ENCODE peak calls at places on chromosomes 12 and 14, in nine cellular contexts. A is hippocampal formation; G is NCI-H2029 treated with DMSO at 0.1 percent for 48 hours; Z is astrocyte of the spinal cord; R is cardiac fibroblast; T is activated T-helper 1 cell treated with Interleukin-2 at 50 U/mL for 16 hours; L is NCI-H524; I is GM12864; E is CD8-positive, alpha-beta T cell. D is an unnamed sample.

GRCh38 chr12:106863185-106863584 is 88.7 kb downstream of the RIC8B start:
- DNase-seq in A (no peak), G (no peak), Z (no peak), R (peak), T (no peak), L (peak), I (no peak), E (no peak), D (no peak)

GRCh38 chr14:55518391-55518790 is 61.6 kb upstream of the KTN1 start:
- DNase-seq in A (no peak), G (peak), Z (no peak), R (no peak), T (no peak), L (no peak), I (no peak), E (no peak), D (peak)

GRCh38 chr12:99386907-99387306 is 260.6 kb upstream of the GARIN6 start:
- DNase-seq in A (peak), G (no peak), Z (peak), R (peak), T (no peak), L (no peak), I (peak), E (no peak), D (peak)

GRCh38 chr14:98218213-98218612 is 1053.8 kb downstream of the BCL11B start:
- DNase-seq in A (no peak), G (no peak), Z (no peak), R (no peak), T (no peak), L (no peak), I (no peak), E (no peak), D (no peak)

GRCh38 chr14:61568572-61569011 is 126.7 kb upstream of the HIF1A start:
- DNase-seq in A (no peak), G (no peak), Z (no peak), R (no peak), T (peak), L (peak), I (peak), E (peak), D (no peak)

GRCh38 chr14:76203086-76204001 is 51.6 kb downstream of the GPATCH2L start:
- DNase-seq in A (no peak), G (no peak), Z (peak), R (peak), T (no peak), L (no peak), I (peak), E (no peak), D (peak)

GRCh38 chr14:103395245-103395644 is 10.0 kb downstream of the MARK3 start:
- DNase-seq in A (no peak), G (no peak), Z (no peak), R (peak), T (no peak), L (no peak), I (no peak), E (no peak), D (no peak)

GRCh38 chr12:89695830-89696229 is 12.8 kb downstream of the ATP2B1 start:
- DNase-seq in A (no peak), G (peak), Z (no peak), R (no peak), T (no peak), L (no peak), I (no peak), E (no peak), D (no peak)

GRCh38 chr12:7131502-7131866 is 1.3 kb downstream of the CLSTN3 start:
- DNase-seq in A (no peak), G (no peak), Z (no peak), R (no peak), T (no peak), L (no peak), I (no peak), E (no peak), D (peak)